ENCODE peak calls at places on chromosomes 1 and 21, in five cellular contexts. P, F, Z, R and H are unnamed samples. For H3K4me1, the result is how much of the 10 kb centered on the place peaks cover.

GRCh38 chr21:14602418-14602987 is 56.4 kb upstream of the SAMSN1 start:
- DNase-seq in P (peak), F (no peak), Z (peak), R (no peak), H (no peak)

GRCh38 chr1:243638186-243638585 is 211.9 kb downstream of the AKT3 start:
- DNase-seq in P (no peak), F (no peak), Z (no peak), R (no peak), H (no peak)

GRCh38 chr1:16434501-16434900 is 2.7 kb downstream of the SPATA21 start:
- DNase-seq in P (no peak), F (no peak), Z (no peak), R (no peak), H (peak)

GRCh38 chr1:21022279-21023040 is 154.2 kb downstream of the EIF4G3 start:
- DNase-seq in P (peak), F (peak), Z (peak), R (peak), H (peak)

GRCh38 chr1:156430305-156430704 is 61.3 kb downstream of the RHBG start:
- DNase-seq in P (no peak), F (no peak), Z (no peak), R (peak), H (no peak)

GRCh38 chr1:40314721-40315238 is 2.3 kb downstream of the COL9A2 start:
- DNase-seq in P (no peak), F (no peak), Z (no peak), R (no peak), H (no peak)

GRCh38 chr21:45531393-45532215 is 10.6 kb downstream of the SLC19A1 start:
- DNase-seq in P (no peak), F (no peak), Z (no peak), R (no peak), H (no peak)

GRCh38 chr1:67890862-67891261 is 57.6 kb upstream of the GNG12 start:
- DNase-seq in P (no peak), F (no peak), Z (no peak), R (no peak), H (no peak)

GRCh38 chr1:33687000-33687399 is 176.9 kb upstream of the HMGB4 start:
- DNase-seq in P (no peak), F (no peak), Z (no peak), R (no peak), H (no peak)

GRCh38 chr1:166080965-166081870 is 85.6 kb downstream of the FAM78B start:
- DNase-seq in P (peak), F (no peak), Z (no peak), R (no peak), H (no peak)

GRCh38 chr1:216045400-216045799 is 377.8 kb downstream of the USH2A start:
- DNase-seq in P (no peak), F (no peak), Z (no peak), R (no peak), H (peak)

GRCh38 chr21:45386336-45386727 is 18.6 kb upstream of the COL18A1 start:
- DNase-seq in P (no peak), F (no peak), Z (no peak), R (no peak), H (no peak)

GRCh38 chr1:111754964-111755320 is 759 bp upstream of the DDX20 start:
- DNase-seq in P (peak), F (no peak), Z (peak), R (peak), H (peak)

GRCh38 chr1:905071-905749 is 18.5 kb upstream of the SAMD11 start:
- DNase-seq in P (peak), F (no peak), Z (peak), R (no peak), H (no peak)

GRCh38 chr21:18666725-18667124 is 263.1 kb upstream of the TMPRSS15 start:
- DNase-seq in P (no peak), F (no peak), Z (no peak), R (no peak), H (no peak)

DNA sequence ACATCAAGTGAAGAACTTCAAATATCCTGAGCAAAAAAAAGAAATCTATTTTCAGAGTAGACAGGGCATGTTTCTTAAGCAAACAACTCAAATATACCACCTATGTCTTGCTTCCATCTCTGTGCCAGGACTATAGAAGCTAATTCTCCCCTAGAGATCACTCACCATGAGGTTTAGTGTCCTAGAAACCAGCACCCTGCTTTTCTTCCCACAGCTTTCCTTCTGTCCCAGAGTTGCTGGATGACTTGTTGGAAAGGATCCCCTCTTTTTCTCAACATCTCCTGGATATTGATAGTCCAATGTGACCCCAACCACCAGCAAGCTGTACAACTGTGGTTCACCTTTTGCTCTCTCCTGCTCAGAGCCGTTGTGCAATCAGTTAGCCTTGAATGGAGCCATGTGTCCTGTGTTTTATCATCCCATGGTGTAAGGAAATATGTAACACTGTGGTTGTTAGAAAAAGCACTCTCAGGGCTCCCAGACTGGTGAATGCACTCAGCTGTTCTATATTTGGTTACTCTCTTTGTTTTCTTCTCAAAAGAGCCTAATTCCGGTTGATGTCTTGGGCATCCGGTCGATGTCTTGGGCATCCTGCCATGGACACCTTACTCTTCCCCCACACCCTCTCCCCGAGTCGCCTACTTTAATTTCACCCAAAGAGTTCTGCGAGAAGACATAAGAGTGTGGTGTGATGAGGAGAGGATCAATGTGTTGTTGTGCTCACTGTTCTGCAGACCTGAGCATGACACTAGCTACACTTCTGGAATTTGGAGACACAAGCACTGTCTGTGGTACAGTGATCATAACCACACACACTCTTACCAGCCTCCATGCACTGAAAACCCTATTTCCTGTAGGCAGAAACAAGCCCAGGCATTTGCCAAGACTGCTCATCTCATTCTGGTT is 1.7 kb downstream of the TNFSF4 start:
- DNase-seq in P (peak), F (peak), Z (no peak), R (peak), H (peak)
- H3K27ac ChIP-seq in P (no peak), F (peak), Z (no peak), R (peak), H (no peak)

DNA sequence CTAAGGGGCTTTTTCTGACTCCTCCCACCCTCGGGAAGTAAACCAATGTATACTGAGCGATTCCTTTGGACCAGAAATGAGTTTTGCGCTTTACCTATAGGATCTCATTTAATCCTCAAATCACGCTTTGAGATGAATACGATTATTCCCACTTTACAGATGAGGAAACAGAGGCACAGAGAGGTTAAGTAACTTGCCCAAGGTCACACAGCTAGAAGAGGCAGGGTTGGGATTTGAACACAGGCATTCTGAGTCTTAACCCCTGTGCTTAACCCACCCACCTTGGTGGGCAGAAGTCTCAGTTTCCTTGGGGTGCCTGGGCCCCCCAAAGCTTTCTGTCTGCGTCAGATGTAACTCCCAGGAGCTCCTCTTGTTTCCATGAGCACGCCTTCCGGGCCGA is 85.8 kb upstream of the ACTL8 start:
- DNase-seq in P (no peak), F (no peak), Z (no peak), R (no peak), H (no peak)
- H3K4me1 ChIP-seq in P (under half), F (under half), Z (under half), R (under half), H (under half)

DNA sequence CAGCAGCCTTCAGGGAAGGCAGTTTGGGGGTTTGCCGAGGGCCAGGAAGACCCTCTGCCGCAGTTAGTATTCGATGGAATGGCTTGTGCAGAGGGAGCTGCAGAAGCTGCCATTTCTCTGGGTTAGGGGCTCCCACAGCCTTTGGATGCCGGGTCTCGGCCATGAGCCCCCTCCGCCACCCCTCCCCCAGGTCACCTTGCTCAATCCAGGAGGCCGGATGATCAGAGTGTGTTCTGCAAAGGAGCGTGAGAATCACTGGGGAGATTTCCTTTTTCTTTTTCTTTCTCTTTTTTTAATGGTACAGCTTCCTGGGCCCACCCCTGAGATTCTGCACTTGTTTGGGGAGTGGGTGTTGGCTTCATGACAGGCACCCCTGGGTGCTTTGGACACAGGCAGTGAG is 18.2 kb downstream of the TNFRSF1B start:
- DNase-seq in P (no peak), F (no peak), Z (no peak), R (no peak), H (no peak)
- H3K27ac ChIP-seq in P (peak), F (peak), Z (no peak), R (peak), H (no peak)

GRCh38 chr21:43627527-43627926 is 31.8 kb downstream of the HSF2BP start:
- DNase-seq in P (no peak), F (no peak), Z (no peak), R (no peak), H (no peak)
- H3K4me1 ChIP-seq in P (under half), F (under half), Z (under half), R (under half), H (under half)

DNA sequence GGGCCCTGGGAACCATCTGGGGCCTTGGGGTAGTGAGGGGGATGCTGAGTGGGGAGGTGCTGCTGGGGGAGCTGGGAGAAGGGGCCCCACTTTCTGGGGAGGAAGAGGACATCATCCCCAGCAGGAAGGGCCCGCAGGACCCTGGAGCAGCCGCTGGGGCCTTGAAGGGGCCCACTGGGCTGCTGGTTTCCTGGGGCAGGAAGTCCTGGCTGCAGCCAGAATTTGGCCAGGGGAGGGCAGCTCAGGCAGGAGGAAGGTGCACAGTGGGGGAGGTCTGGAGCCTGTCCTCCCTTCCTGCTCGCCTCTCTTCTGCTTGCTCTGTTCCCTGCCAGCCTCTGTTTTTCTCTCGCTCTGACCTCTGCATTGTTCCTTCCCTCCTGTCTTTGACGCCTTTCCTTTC is 23.8 kb downstream of the ACOT11 start:
- DNase-seq in P (no peak), F (peak), Z (peak), R (no peak), H (no peak)
- H3K27ac ChIP-seq in P (no peak), F (peak), Z (no peak), R (peak), H (no peak)

DNA sequence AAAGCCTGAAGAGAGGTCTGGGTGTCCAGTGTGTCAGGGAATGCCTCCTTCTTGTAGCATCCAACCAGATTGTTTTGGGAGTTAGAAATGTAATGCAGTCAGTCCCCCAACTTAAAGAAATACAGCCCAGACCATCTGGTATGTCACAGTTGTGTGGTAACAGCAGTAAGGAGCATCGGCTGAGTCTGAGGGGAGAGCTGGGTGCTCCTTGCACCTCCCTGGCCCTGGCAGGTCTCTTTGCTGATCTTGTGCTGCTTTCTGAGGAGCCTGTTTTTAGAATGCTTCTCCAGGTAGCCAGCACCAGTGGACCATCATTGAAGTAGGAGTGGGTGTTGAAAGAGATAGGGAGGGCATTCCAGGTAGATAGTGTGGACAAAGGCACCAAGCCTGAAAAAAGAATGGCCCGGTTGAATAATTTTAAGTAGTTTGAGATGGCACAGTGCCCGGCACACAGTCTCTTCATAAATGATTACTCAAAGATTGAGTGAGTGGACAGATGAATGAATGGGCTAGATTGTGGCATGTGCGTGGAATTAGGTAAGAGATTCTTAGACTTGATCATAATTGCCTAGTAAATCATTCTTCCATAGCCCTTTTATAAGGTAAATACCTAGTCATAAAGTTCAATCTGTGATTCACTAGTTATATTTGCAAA is 46.5 kb downstream of the LAMC1 start:
- DNase-seq in P (no peak), F (no peak), Z (no peak), R (no peak), H (peak)
- H3K4me1 ChIP-seq in P (under half), F (under half), Z (under half), R (under half), H (under half)

DNA sequence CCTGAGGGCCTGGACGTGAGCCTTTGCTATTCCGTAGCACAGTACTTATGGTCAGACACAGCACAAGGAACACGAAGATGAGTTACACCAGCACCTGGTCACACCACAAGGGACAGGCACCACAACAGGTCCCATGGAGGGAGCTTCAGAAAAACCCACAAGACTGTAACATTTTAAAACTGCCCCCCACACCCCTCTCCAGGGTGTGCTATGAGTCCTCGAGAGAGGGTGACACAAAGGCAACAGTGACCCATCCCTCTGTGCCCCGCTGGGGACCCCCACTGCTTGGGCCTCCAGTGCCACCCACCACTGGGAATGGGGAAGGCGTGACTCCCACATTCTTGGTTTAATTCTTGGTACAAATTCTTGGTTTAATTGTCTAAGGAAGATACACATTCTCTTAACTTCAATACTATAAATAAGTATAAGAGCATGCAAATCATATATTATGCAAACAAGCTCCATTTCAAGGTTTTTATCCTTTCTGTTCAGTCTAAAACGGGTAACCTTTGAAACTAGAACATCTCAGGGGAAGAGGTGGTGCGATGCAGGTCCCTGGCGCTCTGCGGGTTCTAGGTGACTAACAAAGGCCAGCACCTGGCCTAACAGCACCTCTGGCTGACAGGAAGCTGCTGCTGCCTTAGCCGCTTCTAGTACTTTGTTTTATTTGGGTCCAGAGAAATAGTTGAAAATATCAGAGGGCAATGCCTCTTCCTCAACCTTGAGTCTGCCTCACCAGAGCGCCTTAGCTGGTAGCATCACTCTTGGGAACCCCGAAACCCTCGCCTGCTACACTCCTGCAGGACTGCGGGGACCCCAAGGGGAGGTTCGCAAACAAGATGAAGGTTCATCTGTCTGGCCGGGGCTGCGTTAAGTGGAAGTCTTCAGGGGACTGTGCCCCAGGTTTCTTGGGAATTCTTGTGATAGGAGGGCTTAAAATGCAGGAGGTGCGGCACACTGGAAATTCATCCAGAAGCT is 45.7 kb downstream of the PRDM15 start:
- DNase-seq in P (no peak), F (no peak), Z (peak), R (no peak), H (no peak)
- H3K27ac ChIP-seq in P (no peak), F (no peak), Z (peak), R (no peak), H (no peak)

GRCh38 chr1:96882096-96882495 is 160.5 kb downstream of the PTBP2 start:
- DNase-seq in P (no peak), F (no peak), Z (no peak), R (no peak), H (no peak)

GRCh38 chr1:96880626-96881025 is 159.0 kb downstream of the PTBP2 start:
- DNase-seq in P (no peak), F (peak), Z (no peak), R (no peak), H (no peak)

GRCh38 chr1:96872757-96873156 is 151.2 kb downstream of the PTBP2 start:
- DNase-seq in P (no peak), F (no peak), Z (no peak), R (no peak), H (no peak)

GRCh38 chr1:96878640-96879039 is 157.1 kb downstream of the PTBP2 start:
- DNase-seq in P (no peak), F (no peak), Z (no peak), R (no peak), H (no peak)
- H3K4me1 ChIP-seq in P (under half), F (under half), Z (under half), R (under half), H (under half)

GRCh38 chr1:171583581-171584194 is 38.4 kb upstream of the MYOCOS start:
- DNase-seq in P (no peak), F (no peak), Z (no peak), R (no peak), H (no peak)
- H3K27ac ChIP-seq in P (no peak), F (no peak), Z (no peak), R (no peak), H (no peak)